ENCODE peak calls at places on chromosomes 5 and 9, in ten cellular contexts. U is neuronal stem cell, K is HCT116, R is IMR-90, F is OCI-LY7, T is GM23248, H is PC-9, I is PC-3, Q is hepatocyte, N is astrocyte. G is an unnamed sample.

GRCh38 chr9:130064621-130065020 is 10.9 kb downstream of the GPR107 start:
- DNase-seq in Q (no peak), N (no peak), R (no peak), K (no peak), H (no peak), U (no peak), F (no peak), T (no peak), I (no peak), G (no peak)

GRCh38 chr5:158754018-158754514 is 345.6 kb downstream of the EBF1 start:
- DNase-seq in T (peak; percentile 95), U (no peak), N (peak; percentile 80), I (peak; percentile 78), Q (no peak), R (peak; percentile 58), K (no peak), F (no peak), H (no peak), G (no peak)

GRCh38 chr9:16718952-16719351 is 151.5 kb downstream of the BNC2 start:
- DNase-seq in F (no peak), T (peak; percentile 35), R (peak; percentile 39), Q (no peak), U (no peak), K (no peak), N (no peak), H (no peak), I (no peak), G (no peak)

GRCh38 chr5:171633776-171634470 is 151.7 kb upstream of the SMIM23 start:
- DNase-seq in U (no peak), H (peak; percentile 17), Q (no peak), I (no peak), N (no peak), K (no peak), F (peak; percentile 27), R (no peak), T (no peak), G (peak; percentile 72)

GRCh38 chr5:92749943-92750342 is 831.1 kb downstream of the NR2F1-AS1 start:
- DNase-seq in I (peak; percentile 68), R (peak; percentile 64), K (peak; percentile 45), N (peak; percentile 68), T (peak; percentile 47), F (no peak), H (no peak), Q (peak; percentile 26), U (peak; percentile 66), G (no peak)

GRCh38 chr5:113503146-113503545 is 10.3 kb upstream of the YTHDC2 start:
- DNase-seq in K (no peak), N (no peak), I (no peak), Q (no peak), H (no peak), R (no peak), F (no peak), T (no peak), U (no peak), G (no peak)

GRCh38 chr9:119289740-119290139 is 79.5 kb downstream of the BRINP1 start:
- DNase-seq in K (no peak), I (peak; percentile 12), T (peak; percentile 73), H (peak; percentile 18), N (peak; percentile 41), Q (peak; percentile 89), U (peak; percentile 64), R (no peak), F (peak; percentile 65), G (peak; percentile 86)

GRCh38 chr9:121902483-121903135 is 190.5 kb downstream of the TTLL11 start:
- DNase-seq in N (peak; percentile 100), R (peak; percentile 100), U (no peak), Q (no peak), H (no peak), F (no peak), K (no peak), I (no peak), T (peak; percentile 98), G (no peak)

GRCh38 chr5:168683247-168683926 is 104.2 kb upstream of the PANK3 start:
- DNase-seq in K (no peak), F (no peak), N (no peak), U (no peak), Q (no peak), R (no peak), T (no peak), I (no peak), H (no peak), G (no peak)

DNA sequence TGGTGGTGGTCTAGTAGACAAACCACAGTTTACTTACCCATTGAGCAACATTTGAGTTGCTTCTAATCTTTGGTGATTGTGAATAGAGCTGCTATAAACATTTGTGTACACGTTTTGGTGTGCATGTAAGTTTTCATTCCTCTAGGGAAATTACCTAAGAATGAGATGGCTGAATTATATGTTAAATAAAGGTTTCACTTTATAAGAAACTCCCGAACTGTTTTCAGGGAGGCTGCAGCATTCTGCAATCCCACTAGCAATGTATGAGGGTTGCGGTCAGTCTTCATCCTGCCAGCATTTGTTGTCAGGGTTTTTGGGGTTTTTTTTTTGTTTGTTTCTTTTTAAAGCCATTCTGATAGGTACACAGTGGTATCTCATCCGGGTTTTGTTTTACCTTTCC is 45.7 kb upstream of the PPARGC1B start:
- DNase-seq in T (no peak), Q (no peak), R (no peak), N (no peak), F (no peak), K (no peak), I (no peak), H (no peak), U (no peak), G (no peak)
- H2AFZ ChIP-seq in T (no peak overlapping the region), Q (no peak overlapping the region), R (no peak overlapping the region), N (no peak overlapping the region), F (no peak overlapping the region), K (no peak overlapping the region), I (no peak overlapping the region), H (no peak overlapping the region), U (no peak overlapping the region), G (no peak overlapping the region)

DNA sequence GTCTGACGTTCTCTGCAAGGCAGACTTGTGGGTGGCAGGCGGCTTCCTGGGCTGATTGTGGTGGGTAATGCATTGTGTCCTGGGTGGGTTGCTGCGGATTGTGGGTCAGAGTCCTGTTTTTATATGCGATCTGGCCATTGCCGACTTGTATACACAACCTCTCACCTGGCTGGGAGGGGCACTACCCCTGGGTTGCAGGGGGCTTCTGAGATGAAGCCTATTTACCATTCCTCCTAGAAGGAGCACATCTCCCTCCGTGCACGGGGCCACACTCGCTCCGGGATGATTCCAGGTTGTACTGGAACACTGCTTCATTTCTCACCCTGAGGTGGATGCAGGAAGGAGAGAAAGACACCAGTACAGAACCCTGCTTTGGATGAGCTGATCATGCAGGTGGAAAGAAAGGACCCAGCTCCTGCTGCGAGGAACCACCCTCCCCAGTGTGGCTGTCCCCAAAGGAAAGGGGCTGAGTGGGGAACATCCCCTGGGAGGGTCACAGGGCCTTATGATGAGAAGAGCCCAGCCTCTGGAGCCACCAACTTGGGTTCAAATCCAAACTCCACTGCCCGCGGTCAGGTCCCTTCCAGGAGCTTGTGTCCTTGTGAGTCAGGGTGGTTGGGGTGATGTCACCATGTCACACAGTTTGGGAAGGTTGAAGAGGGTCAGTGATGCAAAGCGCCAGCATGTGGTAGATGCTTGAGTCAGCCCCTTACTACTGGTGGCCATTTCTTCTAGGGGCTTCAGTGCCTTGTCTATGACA is 151.8 kb upstream of the COL5A1 start:
- DNase-seq in N (no peak), K (no peak), F (no peak), U (no peak), R (no peak), I (no peak), H (no peak), Q (no peak), T (no peak), G (no peak)
- H3K27ac ChIP-seq in N (no peak overlapping the region), K (no peak overlapping the region), F (no peak overlapping the region), U (no peak overlapping the region), R (no peak overlapping the region), I (no peak overlapping the region), H (no peak overlapping the region), Q (no peak overlapping the region), T (no peak overlapping the region), G (no peak overlapping the region)

DNA sequence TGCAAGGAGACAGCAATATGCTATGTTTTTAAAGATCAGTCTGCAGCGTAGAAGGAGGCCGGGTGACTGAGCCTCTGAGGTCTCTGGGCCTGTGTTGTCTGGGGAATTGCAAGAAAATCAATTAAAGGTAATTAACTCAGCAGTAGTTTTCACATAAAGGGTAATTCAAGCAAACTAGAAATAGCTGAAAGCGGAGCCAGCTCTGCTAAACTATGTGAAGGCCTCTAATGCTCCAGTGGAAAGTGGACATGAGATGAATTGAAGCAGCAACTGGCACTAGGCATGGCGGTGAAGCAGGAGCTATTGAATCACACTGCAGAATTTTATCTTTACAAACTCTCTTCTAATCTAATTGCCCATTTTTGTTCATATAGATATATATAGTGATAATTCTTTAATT is 285.1 kb upstream of the ITGA1 start:
- DNase-seq in T (no peak), R (no peak), U (peak; percentile 15), H (no peak), F (no peak), Q (no peak), K (no peak), N (no peak), I (no peak), G (no peak)
- H2AFZ ChIP-seq in T (no peak overlapping the region), R (no peak overlapping the region), U (peak overlapping the region; percentile 84), H (no peak overlapping the region), F (no peak overlapping the region), Q (no peak overlapping the region), K (no peak overlapping the region), N (no peak overlapping the region), I (no peak overlapping the region), G (no peak overlapping the region)

GRCh38 chr5:73265641-73266040 is 92.6 kb downstream of the TMEM174 start:
- DNase-seq in K (no peak), H (no peak), U (no peak), R (no peak), F (no peak), N (no peak), T (peak; percentile 39), I (no peak), Q (no peak), G (no peak)

GRCh38 chr5:73266925-73267775 is 94.2 kb downstream of the TMEM174 start:
- DNase-seq in H (no peak), U (peak; percentile 42), I (no peak), R (peak; percentile 31), K (no peak), N (no peak), Q (no peak), T (peak; percentile 71), F (no peak), G (no peak)

GRCh38 chr5:73266309-73266708 is 93.3 kb downstream of the TMEM174 start:
- DNase-seq in K (no peak), N (no peak), R (no peak), U (no peak), I (no peak), T (peak; percentile 79), H (no peak), Q (no peak), F (no peak), G (no peak)

GRCh38 chr5:73272351-73272750 is 99.4 kb downstream of the TMEM174 start:
- DNase-seq in K (no peak), T (peak; percentile 32), R (no peak), I (no peak), H (no peak), N (no peak), Q (no peak), U (no peak), F (no peak), G (no peak)

DNA sequence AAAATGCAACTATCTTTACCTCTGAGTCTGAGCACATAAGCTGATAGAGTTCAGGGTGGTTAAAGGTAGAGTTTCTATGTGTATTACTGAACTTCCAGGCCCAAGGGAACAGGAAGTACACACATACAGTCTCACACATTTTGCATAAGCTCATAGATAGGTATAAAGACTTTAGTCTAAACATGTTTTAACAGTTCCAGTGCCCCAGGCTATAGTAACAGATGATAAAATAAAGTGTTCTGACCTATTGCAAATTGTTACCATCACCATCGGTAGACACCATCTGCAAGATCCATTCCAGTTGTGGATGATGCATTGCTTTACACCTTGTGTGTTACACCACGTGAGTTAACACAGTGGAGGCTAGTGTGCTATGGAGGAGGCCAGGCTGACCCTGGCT is 95.8 kb downstream of the TMEM174 start:
- DNase-seq in T (no peak), N (no peak), K (no peak), H (no peak), R (no peak), U (no peak), F (no peak), I (no peak), Q (no peak), G (no peak)
- H3K27ac ChIP-seq in T (no peak overlapping the region), N (no peak overlapping the region), K (no peak overlapping the region), H (no peak overlapping the region), R (no peak overlapping the region), U (no peak overlapping the region), F (no peak overlapping the region), I (no peak overlapping the region), Q (no peak overlapping the region), G (no peak overlapping the region)